ENCODE peak calls at places on chromosomes 6 and 20, in four cellular contexts. O, V, H and M are unnamed samples.

GRCh38 chr6:126252154-126252553 is 87.8 kb upstream of the CENPW start:
- DNase-seq in V (no peak), H (no peak), O (no peak), M (no peak)

GRCh38 chr6:23661549-23661948 is 464.5 kb upstream of the NRSN1 start:
- DNase-seq in H (no peak), V (no peak), O (no peak), M (no peak)

GRCh38 chr6:105038259-105038658 is 81.4 kb downstream of the LIN28B start:
- DNase-seq in H (peak; percentile 53), V (no peak), O (no peak), M (no peak)

GRCh38 chr6:28580484-28580883 is 54.8 kb downstream of the GPX5 start:
- DNase-seq in O (no peak), V (no peak), H (no peak), M (no peak)

GRCh38 chr20:5164645-5165399 is 38.0 kb downstream of the CDS2 start:
- DNase-seq in H (no peak), V (no peak), O (no peak), M (peak; percentile 39)

GRCh38 chr20:33667245-33668086 is 723 bp downstream of the ACTL10 start:
- DNase-seq in H (no peak), O (peak; percentile 74), V (no peak), M (peak; percentile 85)

GRCh38 chr6:9334979-9335378 is 899.6 kb upstream of the SLC35B3 start:
- DNase-seq in O (no peak), H (no peak), V (no peak), M (no peak)

GRCh38 chr6:55141611-55142010 is 32.7 kb upstream of the HCRTR2 start:
- DNase-seq in O (no peak), H (no peak), V (no peak), M (no peak)

GRCh38 chr6:166228839-166229528 is 61.3 kb upstream of the TBXT start:
- DNase-seq in V (no peak), O (no peak), H (no peak), M (no peak)

GRCh38 chr6:35304299-35304698 is 6.7 kb downstream of the DEF6 start:
- DNase-seq in V (no peak), H (no peak), O (no peak), M (no peak)

GRCh38 chr6:56984884-56985283 is 30.0 kb downstream of the BEND6 start:
- DNase-seq in O (no peak), H (no peak), V (no peak), M (no peak)

GRCh38 chr6:16078064-16078463 is 50.8 kb upstream of the MYLIP start:
- DNase-seq in O (no peak), V (no peak), H (no peak), M (no peak)

GRCh38 chr6:31216208-31216898 is 45.9 kb upstream of the POU5F1 start:
- DNase-seq in V (no peak), O (no peak), H (no peak), M (no peak)

GRCh38 chr6:20669571-20670314 is 135.5 kb downstream of the CDKAL1 start:
- DNase-seq in H (no peak), O (no peak), V (no peak), M (no peak)

GRCh38 chr20:17896771-17897369 is 71.7 kb downstream of the SNX5 start:
- DNase-seq in V (no peak), H (no peak), O (no peak), M (no peak)

GRCh38 chr6:121503633-121504032 is 68.2 kb downstream of the GJA1 start:
- DNase-seq in H (no peak), O (no peak), V (no peak), M (no peak)

GRCh38 chr6:85483041-85483700 is 33.3 kb downstream of the NT5E start:
- DNase-seq in O (peak; percentile 79), H (peak; percentile 49), V (peak; percentile 69), M (peak; percentile 86)

GRCh38 chr20:17960927-17961599 is 7.5 kb downstream of the SNX5 start:
- DNase-seq in O (no peak), H (no peak), V (no peak), M (no peak)

GRCh38 chr20:33672426-33673114 is 1.7 kb downstream of the NECAB3 start:
- DNase-seq in H (peak; percentile 60), O (no peak), V (no peak), M (no peak)

GRCh38 chr6:17719323-17720041 is 12.8 kb upstream of the NUP153 start:
- DNase-seq in H (no peak), O (no peak), V (no peak), M (no peak)

GRCh38 chr20:58309607-58310290 is at the start of gene RAB22A:
- DNase-seq in V (peak; percentile 86), O (peak; percentile 87), H (peak; percentile 86), M (peak; percentile 79)

GRCh38 chr6:152401978-152402377 is 235.2 kb downstream of the SYNE1 start:
- DNase-seq in H (no peak), O (peak; percentile 56), V (no peak), M (no peak)

GRCh38 chr6:69693749-69694148 is 103.1 kb downstream of the LMBRD1 start:
- DNase-seq in H (no peak), O (no peak), V (no peak), M (no peak)

GRCh38 chr6:2127484-2127911 is 117.9 kb downstream of the GMDS start:
- DNase-seq in H (no peak), V (peak; percentile 51), O (peak; percentile 50), M (no peak)

GRCh38 chr6:138540468-138540867 is 41.2 kb upstream of the NHSL1 start:
- DNase-seq in O (no peak), V (no peak), H (no peak), M (no peak)

GRCh38 chr6:138544521-138544920 is 45.2 kb upstream of the NHSL1 start:
- DNase-seq in O (no peak), H (no peak), V (no peak), M (no peak)

GRCh38 chr6:138543648-138544047 is 44.4 kb upstream of the NHSL1 start:
- DNase-seq in V (no peak), H (no peak), O (no peak), M (no peak)

GRCh38 chr6:138539882-138540281 is 40.6 kb upstream of the NHSL1 start:
- DNase-seq in H (no peak), V (no peak), O (no peak), M (no peak)

DNA sequence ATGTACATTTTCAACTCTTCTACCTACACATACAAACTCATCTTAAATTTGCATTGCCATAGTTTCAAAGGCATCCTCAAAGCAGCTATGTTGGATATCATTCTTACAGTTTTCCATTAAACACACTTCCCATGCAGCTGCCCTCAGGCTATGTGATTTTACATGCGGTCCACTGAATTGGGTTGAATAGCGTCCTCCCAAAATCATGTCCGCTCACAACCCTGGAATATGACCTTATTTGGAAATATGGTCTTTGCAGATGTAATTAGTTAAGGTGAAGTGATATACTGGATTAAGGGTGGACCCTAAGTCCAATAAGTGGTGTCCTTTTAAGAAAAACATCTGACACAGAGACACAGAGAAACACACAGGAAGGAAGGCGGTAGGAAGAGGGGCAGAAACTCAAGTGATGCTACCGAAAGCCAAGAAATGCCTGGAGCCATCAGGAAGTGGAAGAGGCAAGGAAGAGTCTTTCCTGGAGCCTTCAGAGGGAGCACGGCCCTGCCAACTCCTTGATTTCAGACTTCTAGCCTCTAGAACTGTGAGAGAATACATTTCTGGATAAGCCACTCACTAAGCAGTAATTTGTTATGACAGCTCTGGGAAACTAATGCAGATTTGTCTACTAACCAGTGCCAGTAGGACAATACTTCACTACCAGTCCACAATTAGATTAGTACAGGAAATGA is 42.6 kb upstream of the NHSL1 start:
- DNase-seq in V (no peak), H (no peak), O (no peak), M (no peak)
- H3K4me3 ChIP-seq in V (peak overlapping the region; percentile 62), H (no peak overlapping the region), O (no peak overlapping the region), M (no peak overlapping the region)

DNA sequence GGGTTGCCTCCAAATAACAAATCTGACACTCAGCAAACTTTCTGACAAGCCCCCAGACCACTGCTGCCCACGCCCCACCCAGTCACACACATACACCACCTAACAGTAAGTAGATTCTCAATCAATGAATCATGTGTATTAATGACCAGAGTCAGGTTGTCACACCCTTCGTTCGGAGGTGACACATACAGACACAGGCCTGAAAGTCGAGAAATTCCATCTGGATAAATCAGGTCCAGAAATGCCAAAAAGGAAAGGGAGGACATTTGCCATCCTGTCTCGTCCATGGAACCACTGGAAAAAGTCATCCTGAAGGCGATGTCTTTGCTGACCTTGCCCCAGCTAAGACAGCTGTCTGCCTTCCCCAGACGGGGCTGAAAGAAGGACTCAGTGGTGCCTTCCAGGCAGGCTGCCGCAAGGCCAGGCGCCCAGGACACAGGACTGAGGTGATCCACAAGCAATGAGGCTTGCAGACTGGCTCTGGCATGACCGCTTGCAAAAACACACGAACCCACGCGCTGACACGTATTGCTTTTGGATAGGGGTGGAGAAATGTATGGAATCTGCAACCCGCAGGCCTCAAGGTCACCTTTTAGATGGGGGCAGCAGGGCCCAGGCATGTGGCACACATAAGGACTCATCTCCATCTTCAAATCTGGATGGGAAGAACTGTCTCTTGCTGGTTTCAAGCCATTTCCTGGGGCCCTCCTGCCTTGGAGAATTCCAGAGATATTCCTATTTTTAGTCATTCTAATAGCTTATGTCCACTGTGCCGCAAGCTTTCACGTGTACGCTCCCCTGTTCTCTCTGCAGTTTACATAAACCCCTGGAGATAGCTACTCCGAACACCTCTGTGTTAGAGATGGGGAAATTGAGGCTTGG is 9.0 kb downstream of the NFATC2 start:
- DNase-seq in O (no peak), H (no peak), V (no peak), M (no peak)
- H3K27me3 ChIP-seq in O (no peaks in the 10 kb centered on the region), H (no peaks in the 10 kb centered on the region), V (no peaks in the 10 kb centered on the region), M (no peaks in the 10 kb centered on the region)

GRCh38 chr6:149453597-149454340 is 31.0 kb downstream of the ZC3H12D start:
- DNase-seq in O (no peak), V (no peak), H (no peak), M (no peak)

GRCh38 chr6:149452062-149452939 is 32.5 kb downstream of the ZC3H12D start:
- DNase-seq in O (no peak), V (no peak), H (no peak), M (no peak)

GRCh38 chr6:149449831-149450678 is 34.8 kb downstream of the ZC3H12D start:
- DNase-seq in V (no peak), H (no peak), O (no peak), M (no peak)

GRCh38 chr6:149450679-149451360 is 34.0 kb downstream of the ZC3H12D start:
- DNase-seq in V (peak; percentile 45), O (peak; percentile 69), H (no peak), M (peak; percentile 38)

DNA sequence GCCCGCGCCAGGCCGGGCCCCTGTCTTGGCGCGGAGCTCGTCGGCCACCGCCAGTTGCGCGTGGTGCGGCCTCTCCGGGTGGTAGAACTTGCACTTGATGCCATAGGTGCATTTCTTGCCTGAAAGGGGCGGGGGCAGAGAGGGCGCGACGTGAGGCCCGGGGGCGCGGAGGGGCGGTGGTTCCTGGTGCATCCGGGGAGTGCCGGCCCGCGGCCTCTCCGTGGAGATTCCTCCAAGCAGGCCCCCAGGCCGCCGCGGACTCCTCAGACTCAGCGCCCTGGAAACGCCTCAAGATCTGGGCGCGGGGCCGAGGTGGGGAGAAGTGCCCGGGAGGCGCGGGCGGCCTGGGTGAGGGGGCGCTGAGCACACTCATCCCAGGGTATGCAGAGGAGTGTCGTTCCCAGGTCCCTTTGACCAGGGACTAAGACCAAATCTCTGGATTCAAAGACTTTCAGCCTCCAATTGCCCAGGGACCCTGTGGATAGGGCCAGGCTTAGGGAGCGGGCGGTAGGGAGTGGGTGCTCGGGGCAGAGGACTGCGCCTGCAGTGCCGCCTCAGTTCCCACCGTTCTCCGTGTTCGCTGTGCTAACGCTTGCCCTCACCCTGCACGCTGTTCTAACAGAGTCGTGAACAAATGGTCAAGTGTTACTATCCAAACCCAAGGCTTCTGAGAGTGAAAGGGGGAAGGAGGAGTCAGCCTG is 33.3 kb downstream of the ZC3H12D start:
- DNase-seq in V (no peak), H (no peak), O (peak; percentile 68), M (no peak)
- H3K4me3 ChIP-seq in V (peak overlapping the region; percentile 54), H (no peak overlapping the region), O (peak overlapping the region; percentile 31), M (peak overlapping the region; percentile 63)

GRCh38 chr6:40977085-40977484 is 61.9 kb downstream of the UNC5CL start:
- DNase-seq in V (no peak), O (no peak), H (no peak), M (no peak)
- H3K27me3 ChIP-seq in V (no peaks in the 10 kb centered on the region), O (no peaks in the 10 kb centered on the region), H (no peaks in the 10 kb centered on the region), M (no peaks in the 10 kb centered on the region)